ENCODE peak calls at places on chromosomes 3 and 15, in four cellular contexts. One of them, this sample, is unnamed.

GRCh38 chr15:33980159-33980558 is 11.9 kb downstream of the CHRM5 start:
- DNase-seq in left ventricle myocardium inferior: no peak
- DNase-seq in fibroblast of pulmonary artery: no peak
- DNase-seq in A549: no peak
- DNase-seq in this sample: no peak

GRCh38 chr3:129577925-129578742 is 28.3 kb downstream of the PLXND1 start:
- DNase-seq in left ventricle myocardium inferior: no peak
- DNase-seq in fibroblast of pulmonary artery: no peak
- DNase-seq in A549: no peak
- DNase-seq in this sample: no peak

GRCh38 chr3:151112731-151113130 is 27.3 kb downstream of the MED12L start:
- DNase-seq in left ventricle myocardium inferior: no peak
- DNase-seq in fibroblast of pulmonary artery: no peak
- DNase-seq in A549: no peak
- DNase-seq in this sample: no peak

GRCh38 chr3:22617372-22617771 is 585.8 kb upstream of the UBE2E2 start:
- DNase-seq in left ventricle myocardium inferior: no peak
- DNase-seq in fibroblast of pulmonary artery: no peak
- DNase-seq in A549: no peak
- DNase-seq in this sample: no peak

GRCh38 chr3:42490243-42490642 is 12.2 kb upstream of the VIPR1 start:
- DNase-seq in left ventricle myocardium inferior: peak
- DNase-seq in fibroblast of pulmonary artery: peak
- DNase-seq in A549: no peak
- DNase-seq in this sample: no peak

GRCh38 chr15:25763206-25763880 is 99.8 kb downstream of the ATP10A start:
- DNase-seq in left ventricle myocardium inferior: no peak
- DNase-seq in fibroblast of pulmonary artery: no peak
- DNase-seq in A549: peak
- DNase-seq in this sample: peak

GRCh38 chr3:136928240-136928639 is 29.5 kb upstream of the IL20RB start:
- DNase-seq in left ventricle myocardium inferior: no peak
- DNase-seq in fibroblast of pulmonary artery: no peak
- DNase-seq in A549: no peak
- DNase-seq in this sample: no peak

GRCh38 chr15:64740361-64741170 is 34.8 kb downstream of the RBPMS2 start:
- DNase-seq in left ventricle myocardium inferior: peak
- DNase-seq in fibroblast of pulmonary artery: peak
- DNase-seq in A549: peak
- DNase-seq in this sample: peak

GRCh38 chr3:16264174-16264707 is 502 bp downstream of the DPH3 start:
- DNase-seq in left ventricle myocardium inferior: no peak
- DNase-seq in fibroblast of pulmonary artery: no peak
- DNase-seq in A549: peak
- DNase-seq in this sample: no peak

GRCh38 chr3:115227046-115227445 is 80.0 kb upstream of the ZBTB20 start:
- DNase-seq in left ventricle myocardium inferior: no peak
- DNase-seq in fibroblast of pulmonary artery: no peak
- DNase-seq in A549: no peak
- DNase-seq in this sample: peak

GRCh38 chr3:113531826-113532697 is at the start of gene SIDT1:
- DNase-seq in left ventricle myocardium inferior: no peak
- DNase-seq in fibroblast of pulmonary artery: no peak
- DNase-seq in A549: peak
- DNase-seq in this sample: no peak

GRCh38 chr3:41000471-41000870 is 198.8 kb upstream of the CTNNB1 start:
- DNase-seq in left ventricle myocardium inferior: no peak
- DNase-seq in fibroblast of pulmonary artery: peak
- DNase-seq in A549: no peak
- DNase-seq in this sample: peak

GRCh38 chr3:53772562-53773329 is 73.5 kb downstream of the CHDH start:
- DNase-seq in left ventricle myocardium inferior: no peak
- DNase-seq in fibroblast of pulmonary artery: no peak
- DNase-seq in A549: no peak
- DNase-seq in this sample: peak

GRCh38 chr3:34842706-34843478 is 796.4 kb upstream of the ARPP21 start:
- DNase-seq in left ventricle myocardium inferior: no peak
- DNase-seq in fibroblast of pulmonary artery: no peak
- DNase-seq in A549: no peak
- DNase-seq in this sample: no peak

GRCh38 chr3:12194669-12195161 is 36.0 kb upstream of the TIMP4 start:
- DNase-seq in left ventricle myocardium inferior: no peak
- DNase-seq in fibroblast of pulmonary artery: peak
- DNase-seq in A549: peak
- DNase-seq in this sample: peak

GRCh38 chr15:40787344-40787841 is 17.6 kb downstream of the C15orf62 start:
- DNase-seq in left ventricle myocardium inferior: no peak
- DNase-seq in fibroblast of pulmonary artery: peak
- DNase-seq in A549: no peak
- DNase-seq in this sample: peak

GRCh38 chr15:28107111-28107893 is 8.2 kb upstream of the OCA2 start:
- DNase-seq in left ventricle myocardium inferior: peak
- DNase-seq in fibroblast of pulmonary artery: peak
- DNase-seq in A549: no peak
- DNase-seq in this sample: no peak

GRCh38 chr3:7264196-7264526 is 403.2 kb downstream of the GRM7 start:
- DNase-seq in left ventricle myocardium inferior: no peak
- DNase-seq in fibroblast of pulmonary artery: no peak
- DNase-seq in A549: no peak
- DNase-seq in this sample: no peak

GRCh38 chr15:59279023-59279422 is 72.4 kb downstream of the LDHAL6B start:
- DNase-seq in left ventricle myocardium inferior: no peak
- DNase-seq in fibroblast of pulmonary artery: no peak
- DNase-seq in A549: no peak
- DNase-seq in this sample: no peak

GRCh38 chr3:114409291-114409690 is 115.5 kb downstream of the TIGIT start:
- DNase-seq in left ventricle myocardium inferior: no peak
- DNase-seq in fibroblast of pulmonary artery: no peak
- DNase-seq in A549: no peak
- DNase-seq in this sample: no peak

GRCh38 chr15:48592221-48592731 is 53.2 kb downstream of the FBN1 start:
- DNase-seq in left ventricle myocardium inferior: no peak
- DNase-seq in fibroblast of pulmonary artery: peak
- DNase-seq in A549: no peak
- DNase-seq in this sample: peak

GRCh38 chr3:193827039-193827669 is 234.1 kb downstream of the OPA1 start:
- DNase-seq in left ventricle myocardium inferior: no peak
- DNase-seq in fibroblast of pulmonary artery: no peak
- DNase-seq in A549: no peak
- DNase-seq in this sample: no peak

GRCh38 chr3:72977463-72977862 is 19.1 kb upstream of the PPP4R2 start:
- DNase-seq in left ventricle myocardium inferior: no peak
- DNase-seq in fibroblast of pulmonary artery: no peak
- DNase-seq in A549: no peak
- DNase-seq in this sample: no peak

GRCh38 chr15:63341898-63342297 is 39.7 kb downstream of the CA12 start:
- DNase-seq in left ventricle myocardium inferior: no peak
- DNase-seq in fibroblast of pulmonary artery: no peak
- DNase-seq in A549: no peak
- DNase-seq in this sample: no peak

DNA sequence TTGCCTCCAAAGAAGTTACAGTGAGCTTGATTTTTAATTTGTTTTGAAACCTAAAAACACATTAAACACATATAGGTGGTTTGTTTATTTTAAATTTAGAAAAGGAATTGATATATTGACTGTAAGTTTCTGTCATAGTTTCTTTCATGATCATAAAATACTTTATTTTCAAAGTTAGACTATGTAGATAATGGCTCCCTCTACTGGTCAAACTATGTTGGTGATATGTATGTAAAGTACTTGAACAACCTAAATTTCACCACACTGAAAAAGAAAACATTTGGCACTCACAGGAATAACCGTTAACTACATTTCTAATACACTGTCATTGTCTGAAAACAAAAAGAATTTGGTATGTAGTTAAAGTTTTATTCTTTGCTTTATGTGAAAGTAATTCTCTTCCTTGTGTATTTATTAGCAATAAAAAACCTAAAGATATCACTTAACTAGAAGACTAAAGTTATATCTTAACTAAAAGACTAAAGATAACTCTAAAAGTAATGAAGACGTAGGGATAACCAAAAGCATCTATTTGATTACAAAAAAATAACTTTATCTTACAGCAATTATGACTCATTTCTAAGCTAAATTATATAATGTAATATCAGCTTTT is 427.5 kb downstream of the VGLL3 start:
- DNase-seq in left ventricle myocardium inferior: no peak
- DNase-seq in fibroblast of pulmonary artery: peak
- DNase-seq in A549: peak
- DNase-seq in this sample: peak
- TF ChIP-seq CTCF in left ventricle myocardium inferior: peak
- TF ChIP-seq CTCF in fibroblast of pulmonary artery: peak
- TF ChIP-seq CTCF in A549: peak
- TF ChIP-seq CTCF in this sample: peak

GRCh38 chr15:71874245-71874644 is 63.9 kb downstream of the NR2E3 start:
- DNase-seq in left ventricle myocardium inferior: no peak
- DNase-seq in fibroblast of pulmonary artery: no peak
- DNase-seq in A549: no peak
- DNase-seq in this sample: no peak
- H3K4me3 ChIP-seq in left ventricle myocardium inferior: no peak
- H3K4me3 ChIP-seq in fibroblast of pulmonary artery: no peak
- H3K4me3 ChIP-seq in A549: no peak
- H3K4me3 ChIP-seq in this sample: no peak

GRCh38 chr3:133112666-133113065 is 74.5 kb downstream of the TMEM108 start:
- DNase-seq in left ventricle myocardium inferior: no peak
- DNase-seq in fibroblast of pulmonary artery: peak
- DNase-seq in A549: no peak
- DNase-seq in this sample: peak

GRCh38 chr3:133117342-133117741 is 79.2 kb downstream of the TMEM108 start:
- DNase-seq in left ventricle myocardium inferior: no peak
- DNase-seq in fibroblast of pulmonary artery: no peak
- DNase-seq in A549: no peak
- DNase-seq in this sample: no peak

GRCh38 chr3:133115178-133115577 is 77.0 kb downstream of the TMEM108 start:
- DNase-seq in left ventricle myocardium inferior: no peak
- DNase-seq in fibroblast of pulmonary artery: no peak
- DNase-seq in A549: no peak
- DNase-seq in this sample: no peak

GRCh38 chr3:133114198-133114597 is 76.0 kb downstream of the TMEM108 start:
- DNase-seq in left ventricle myocardium inferior: no peak
- DNase-seq in fibroblast of pulmonary artery: no peak
- DNase-seq in A549: no peak
- DNase-seq in this sample: no peak

GRCh38 chr3:133113526-133113925 is 75.3 kb downstream of the TMEM108 start:
- DNase-seq in left ventricle myocardium inferior: no peak
- DNase-seq in fibroblast of pulmonary artery: peak
- DNase-seq in A549: no peak
- DNase-seq in this sample: no peak
- TF ChIP-seq CTCF in left ventricle myocardium inferior: no peak
- TF ChIP-seq CTCF in fibroblast of pulmonary artery: no peak
- TF ChIP-seq CTCF in A549: no peak
- TF ChIP-seq CTCF in this sample: no peak

GRCh38 chr3:195904364-195904763 is 4.0 kb downstream of the TNK2 start:
- DNase-seq in left ventricle myocardium inferior: no peak
- DNase-seq in fibroblast of pulmonary artery: no peak
- DNase-seq in A549: no peak
- DNase-seq in this sample: no peak
- H3K4me3 ChIP-seq in left ventricle myocardium inferior: no peak
- H3K4me3 ChIP-seq in fibroblast of pulmonary artery: no peak
- H3K4me3 ChIP-seq in A549: no peak
- H3K4me3 ChIP-seq in this sample: no peak

GRCh38 chr15:71572452-71573053 is 237.8 kb upstream of the NR2E3 start:
- DNase-seq in left ventricle myocardium inferior: no peak
- DNase-seq in fibroblast of pulmonary artery: peak
- DNase-seq in A549: peak
- DNase-seq in this sample: no peak
- TF ChIP-seq CTCF in left ventricle myocardium inferior: peak
- TF ChIP-seq CTCF in fibroblast of pulmonary artery: peak
- TF ChIP-seq CTCF in A549: peak
- TF ChIP-seq CTCF in this sample: no peak

GRCh38 chr3:185929192-185930151 is 8.3 kb downstream of the TRA2B start:
- DNase-seq in left ventricle myocardium inferior: no peak
- DNase-seq in fibroblast of pulmonary artery: no peak
- DNase-seq in A549: no peak
- DNase-seq in this sample: no peak
- H3K4me3 ChIP-seq in left ventricle myocardium inferior: peak
- H3K4me3 ChIP-seq in fibroblast of pulmonary artery: peak
- H3K4me3 ChIP-seq in A549: peak
- H3K4me3 ChIP-seq in this sample: no peak

GRCh38 chr3:45164056-45164455 is 17.9 kb upstream of the CDCP1 start:
- DNase-seq in left ventricle myocardium inferior: no peak
- DNase-seq in fibroblast of pulmonary artery: no peak
- DNase-seq in A549: no peak
- DNase-seq in this sample: no peak
- TF ChIP-seq CTCF in left ventricle myocardium inferior: no peak
- TF ChIP-seq CTCF in fibroblast of pulmonary artery: no peak
- TF ChIP-seq CTCF in A549: no peak
- TF ChIP-seq CTCF in this sample: no peak

DNA sequence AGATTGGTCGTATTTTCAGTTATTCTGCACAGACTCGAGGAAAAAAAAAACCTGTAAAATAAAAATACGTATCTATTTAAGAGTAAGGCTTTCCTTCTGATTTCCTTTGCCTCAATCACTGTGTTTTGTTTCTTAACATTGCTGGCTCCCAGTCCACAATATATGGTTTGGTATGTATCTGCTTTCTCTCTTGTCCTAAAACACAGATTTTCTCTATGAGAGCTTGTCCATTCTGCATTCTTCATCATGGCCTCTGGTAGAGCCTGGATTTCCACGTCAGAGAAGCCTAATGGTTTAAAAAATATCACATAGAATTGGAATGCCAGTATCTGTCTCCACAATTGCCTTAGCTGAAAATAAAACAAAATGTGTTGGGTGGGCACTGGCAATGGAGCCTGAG is 1.8 kb downstream of the CD200 start:
- DNase-seq in left ventricle myocardium inferior: no peak
- DNase-seq in fibroblast of pulmonary artery: peak
- DNase-seq in A549: no peak
- DNase-seq in this sample: no peak
- H3K4me3 ChIP-seq in left ventricle myocardium inferior: peak
- H3K4me3 ChIP-seq in fibroblast of pulmonary artery: peak
- H3K4me3 ChIP-seq in A549: no peak
- H3K4me3 ChIP-seq in this sample: no peak